ENCODE peak calls at places on chromosomes 6 and 20, in seven cellular contexts. M is cardiac muscle cell, J is natural killer cell, L is GM13976, E is uterus, U is lower lobe of right lung, C is thoracic aorta. I is an unnamed sample.

GRCh38 chr6:107115695-107116327 is 496 bp upstream of the BEND3 start:
- DNase-seq in M (peak), J (peak), L (peak), E (peak), U (no peak), C (no peak), I (peak)

GRCh38 chr20:40945754-40946451 is 82.7 kb upstream of the TOP1 start:
- DNase-seq in M (peak), J (no peak), L (peak), E (peak), U (no peak), C (no peak), I (peak)

GRCh38 chr20:46688151-46689081 is 828 bp downstream of the TP53RK start:
- DNase-seq in M (peak), J (no peak), L (no peak), E (no peak), U (no peak), C (no peak), I (no peak)

GRCh38 chr6:90123796-90124195 is 172.8 kb downstream of the BACH2 start:
- DNase-seq in M (peak), J (no peak), L (no peak), E (no peak), U (no peak), C (no peak), I (no peak)

GRCh38 chr6:93021235-93021909 is 398.0 kb downstream of the EPHA7 start:
- DNase-seq in M (no peak), J (no peak), L (no peak), E (no peak), U (no peak), C (no peak), I (no peak)

GRCh38 chr6:70375166-70375565 is 38.1 kb upstream of the FAM135A start:
- DNase-seq in M (peak), J (no peak), L (no peak), E (no peak), U (no peak), C (no peak), I (no peak)

GRCh38 chr6:124393536-124393935 is 568.7 kb upstream of the RNF217 start:
- DNase-seq in M (no peak), J (no peak), L (no peak), E (no peak), U (no peak), C (no peak), I (no peak)

GRCh38 chr6:170371588-170371987 is 65.0 kb downstream of the FAM120B start:
- DNase-seq in M (peak), J (no peak), L (no peak), E (no peak), U (no peak), C (no peak), I (no peak)

GRCh38 chr6:90468080-90468479 is 118.8 kb downstream of the MAP3K7 start:
- DNase-seq in M (peak), J (no peak), L (no peak), E (no peak), U (no peak), C (no peak), I (no peak)

GRCh38 chr6:111657146-111657545 is 51.5 kb upstream of the TRAF3IP2 start:
- DNase-seq in M (peak), J (no peak), L (no peak), E (no peak), U (no peak), C (no peak), I (no peak)

GRCh38 chr6:116955773-116956172 is 78.7 kb downstream of the RFX6 start:
- DNase-seq in M (no peak), J (no peak), L (no peak), E (no peak), U (no peak), C (no peak), I (no peak)

DNA sequence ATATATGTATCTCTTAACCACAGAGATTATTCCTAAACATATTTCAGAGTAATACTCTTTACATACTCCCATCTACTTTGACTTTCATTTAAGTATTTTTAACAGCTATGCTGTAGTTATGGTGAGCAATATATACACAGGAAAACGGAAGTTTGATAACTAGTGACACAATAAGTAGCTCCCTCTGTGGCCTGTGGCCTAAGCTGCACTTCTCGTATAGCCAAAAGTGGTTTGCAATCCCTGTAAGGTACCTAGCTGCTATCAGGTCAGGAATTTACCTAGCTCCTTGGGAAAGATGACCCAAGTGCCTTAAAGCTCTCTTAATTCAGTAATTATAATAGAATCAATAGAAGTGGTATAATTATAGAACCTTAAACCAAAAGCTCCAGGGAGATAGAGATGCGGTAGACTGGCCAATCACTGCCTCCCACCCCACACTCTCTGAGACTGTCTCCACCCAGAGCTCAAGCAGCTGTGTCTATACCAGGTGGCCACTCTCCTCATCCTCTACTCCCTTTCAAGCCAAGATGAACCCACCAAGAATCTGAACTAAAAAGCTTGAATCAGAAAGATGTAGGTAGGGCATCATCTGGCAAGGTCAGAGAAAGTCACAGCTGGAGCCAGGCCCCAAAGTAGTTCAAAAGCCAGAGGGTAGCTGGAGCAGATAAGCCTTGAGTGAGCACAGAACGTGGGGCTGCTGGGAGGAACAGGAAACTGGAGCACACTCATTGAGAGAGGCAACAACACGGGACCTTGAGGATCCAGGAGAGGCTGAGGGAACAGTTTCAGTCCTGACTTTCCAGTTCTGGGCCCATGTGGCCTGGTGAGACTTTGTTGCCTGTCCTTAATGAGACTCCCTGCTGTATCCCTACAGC is 84.9 kb upstream of the ASF1A start:
- DNase-seq in M (peak), J (no peak), L (no peak), E (no peak), U (peak), C (no peak), I (peak)
- TF ChIP-seq CTCF in M (no peak), J (peak), L (peak), E (no peak), U (peak), C (no peak), I (no peak)

GRCh38 chr6:161418458-161418945 is 144.6 kb upstream of the AGPAT4 start:
- DNase-seq in M (peak), J (no peak), L (peak), E (peak), U (no peak), C (peak), I (peak)
- TF ChIP-seq CTCF in M (peak), J (peak), L (peak), E (peak), U (peak), C (peak), I (peak)

GRCh38 chr6:126550323-126550722 is 210.4 kb downstream of the CENPW start:
- DNase-seq in M (no peak), J (no peak), L (no peak), E (no peak), U (no peak), C (no peak), I (no peak)
- TF ChIP-seq CTCF in M (no peak), J (no peak), L (no peak), E (no peak), U (no peak), C (no peak), I (peak)

GRCh38 chr20:32359633-32360332 is 1.7 kb downstream of the ASXL1 start:
- DNase-seq in M (peak), J (no peak), L (no peak), E (no peak), U (no peak), C (no peak), I (no peak)
- TF ChIP-seq CTCF in M (no peak), J (no peak), L (no peak), E (no peak), U (no peak), C (no peak), I (no peak)

GRCh38 chr20:39222102-39222501 is 260.0 kb downstream of the DHX35 start:
- DNase-seq in M (no peak), J (no peak), L (no peak), E (no peak), U (no peak), C (no peak), I (no peak)

GRCh38 chr20:39225978-39226377 is 263.8 kb downstream of the DHX35 start:
- DNase-seq in M (no peak), J (no peak), L (no peak), E (no peak), U (no peak), C (no peak), I (no peak)

DNA sequence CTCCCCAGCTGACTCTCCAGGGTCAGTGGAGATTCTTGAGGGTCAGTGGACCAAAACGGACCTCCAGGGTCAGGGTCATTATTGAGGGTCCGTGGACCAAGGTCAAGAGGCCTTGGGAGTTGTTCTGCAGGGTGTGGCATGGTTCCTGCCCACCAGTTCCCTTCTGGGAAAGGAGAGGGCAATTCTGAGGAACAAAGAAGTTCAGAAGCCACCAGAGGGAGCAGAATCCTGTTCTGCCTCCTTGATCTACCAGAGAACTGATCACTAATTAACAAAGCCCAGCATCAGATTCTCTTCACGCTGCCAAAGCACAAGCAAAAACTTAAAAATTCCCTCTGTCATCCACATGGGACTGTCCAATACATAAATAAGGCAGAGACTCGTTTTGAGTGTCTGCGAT is 263.4 kb downstream of the DHX35 start:
- DNase-seq in M (no peak), J (no peak), L (no peak), E (no peak), U (no peak), C (no peak), I (no peak)
- TF ChIP-seq CTCF in M (no peak), J (no peak), L (no peak), E (no peak), U (no peak), C (no peak), I (no peak)

GRCh38 chr20:24732076-24732475 is 217.0 kb upstream of the CST7 start:
- DNase-seq in M (no peak), J (no peak), L (no peak), E (no peak), U (no peak), C (no peak), I (no peak)
- TF ChIP-seq CTCF in M (no peak), J (no peak), L (no peak), E (no peak), U (no peak), C (no peak), I (no peak)

DNA sequence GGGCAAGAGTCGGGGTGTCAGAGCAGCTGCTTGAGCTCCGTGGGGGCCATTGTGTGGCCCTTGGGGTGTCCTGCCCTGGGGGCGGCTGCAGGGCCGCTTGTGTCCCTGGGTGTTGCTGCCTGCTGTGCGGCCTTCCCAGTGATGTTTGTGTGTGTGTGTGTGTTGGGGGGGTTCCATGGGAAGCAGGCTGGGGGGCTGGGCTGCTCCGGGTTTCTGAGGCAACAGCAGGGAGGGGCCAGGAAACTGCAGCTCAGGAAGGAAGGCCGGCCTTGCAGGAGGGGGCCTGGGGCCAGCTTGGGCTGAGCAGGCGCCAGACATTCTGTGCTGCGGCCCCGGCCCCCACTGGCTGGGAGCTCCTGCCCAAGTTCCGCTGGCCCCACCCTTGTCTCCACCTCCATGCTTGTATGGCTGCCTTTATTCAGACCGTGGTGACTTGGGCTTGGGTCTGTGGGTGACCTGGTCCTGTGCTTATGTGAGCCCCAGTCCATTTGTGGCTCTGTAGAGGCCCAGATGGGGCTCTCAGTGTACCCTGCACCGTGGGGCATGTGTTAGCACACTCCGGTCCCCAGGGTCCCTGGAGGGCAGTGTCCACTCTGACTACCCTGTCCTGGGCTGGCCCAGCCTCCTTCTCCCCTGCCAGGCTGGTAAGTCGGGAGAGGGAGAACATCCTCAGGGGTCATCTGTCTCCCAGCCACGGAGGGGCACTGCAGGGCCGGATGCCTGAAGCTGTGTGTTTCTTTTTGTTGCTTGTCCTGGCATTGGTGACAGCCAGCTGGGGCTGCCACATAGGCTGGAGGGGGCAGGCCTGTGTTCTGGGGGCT is 4.6 kb upstream of the SOX18 start:
- DNase-seq in M (peak), J (no peak), L (peak), E (no peak), U (peak), C (no peak), I (peak)
- TF ChIP-seq CTCF in M (peak), J (no peak), L (no peak), E (no peak), U (peak), C (no peak), I (no peak)

DNA sequence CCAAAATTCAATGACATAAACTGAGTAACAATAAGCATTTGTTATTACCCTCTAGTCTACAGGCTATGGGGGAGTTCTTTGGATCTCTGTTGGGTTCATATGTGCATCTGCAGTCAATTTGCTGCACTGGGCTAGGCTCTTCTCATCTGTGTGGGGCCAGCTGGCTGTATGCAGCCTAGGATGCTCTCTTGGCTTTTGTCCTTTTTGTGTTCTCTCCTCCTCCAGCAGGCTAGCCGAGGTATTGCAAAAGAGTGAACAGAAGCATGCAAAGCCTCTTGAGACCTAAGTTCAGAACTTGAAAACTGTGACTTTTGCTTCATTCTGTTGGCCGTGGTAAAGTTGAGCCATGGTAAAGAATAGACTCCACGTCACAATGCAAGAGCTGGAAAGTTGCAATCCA is 62.8 kb upstream of the FOXO3 start:
- DNase-seq in M (peak), J (no peak), L (peak), E (no peak), U (no peak), C (no peak), I (peak)
- TF ChIP-seq CTCF in M (peak), J (no peak), L (peak), E (no peak), U (peak), C (no peak), I (peak)